ENCODE peak calls at places on chromosome 13, in five cellular contexts. X is naive thymus-derived CD4-positive, alpha-beta T cell; B is CD4-positive, alpha-beta T cell; W is SK-N-MC; L is psoas muscle. M is an unnamed sample. For H3K9me3, the result is how much of the 10 kb centered on the place peaks cover.

GRCh38 chr13:45582533-45583076 is 32.9 kb downstream of the ERICH6B start:
- DNase-seq in W (no peak), X (no peak), B (no peak), L (no peak), M (no peak)

GRCh38 chr13:21310220-21310619 is 133.8 kb downstream of the MRPL57 start:
- DNase-seq in B (no peak), L (no peak), X (no peak), W (no peak), M (no peak)

GRCh38 chr13:21817878-21818277 is 147.0 kb downstream of the FGF9 start:
- DNase-seq in B (no peak), W (no peak), X (no peak), L (no peak), M (no peak)

GRCh38 chr13:78784017-78784745 is 125.2 kb upstream of the OBI1 start:
- DNase-seq in W (no peak), X (no peak), B (no peak), L (no peak), M (no peak)

GRCh38 chr13:73058432-73058740 is 419 bp upstream of the KLF5 start:
- DNase-seq in L (no peak), W (no peak), X (no peak), B (no peak), M (no peak)

GRCh38 chr13:97359181-97360057 is 74.5 kb upstream of the RAP2A start:
- DNase-seq in W (peak), L (no peak), B (peak), X (peak), M (peak)

GRCh38 chr13:45015300-45015699 is 26.0 kb downstream of the GPALPP1 start:
- DNase-seq in X (no peak), L (no peak), B (no peak), W (no peak), M (no peak)

GRCh38 chr13:102392810-102393209 is 9.0 kb downstream of the FGF14 start:
- DNase-seq in B (no peak), W (no peak), L (no peak), X (no peak), M (no peak)

GRCh38 chr13:110274687-110275086 is 32.3 kb downstream of the COL4A1 start:
- DNase-seq in X (no peak), L (no peak), B (no peak), W (no peak), M (no peak)

GRCh38 chr13:54637377-54637776 is 1608.8 kb downstream of the OLFM4 start:
- DNase-seq in L (no peak), B (no peak), W (peak), X (no peak), M (no peak)

GRCh38 chr13:44819245-44819644 is 170.0 kb downstream of the NUFIP1 start:
- DNase-seq in X (no peak), B (no peak), W (no peak), L (no peak), M (no peak)

GRCh38 chr13:72041165-72041564 is 174.2 kb upstream of the DACH1 start:
- DNase-seq in L (no peak), W (no peak), X (no peak), B (no peak), M (no peak)

GRCh38 chr13:114095486-114095885 is 36.9 kb downstream of the RASA3 start:
- DNase-seq in W (no peak), B (no peak), X (no peak), L (peak), M (no peak)

GRCh38 chr13:65926750-65927171 is 1303.4 kb downstream of the PCDH9 start:
- DNase-seq in B (no peak), W (no peak), L (peak), X (no peak), M (no peak)

DNA sequence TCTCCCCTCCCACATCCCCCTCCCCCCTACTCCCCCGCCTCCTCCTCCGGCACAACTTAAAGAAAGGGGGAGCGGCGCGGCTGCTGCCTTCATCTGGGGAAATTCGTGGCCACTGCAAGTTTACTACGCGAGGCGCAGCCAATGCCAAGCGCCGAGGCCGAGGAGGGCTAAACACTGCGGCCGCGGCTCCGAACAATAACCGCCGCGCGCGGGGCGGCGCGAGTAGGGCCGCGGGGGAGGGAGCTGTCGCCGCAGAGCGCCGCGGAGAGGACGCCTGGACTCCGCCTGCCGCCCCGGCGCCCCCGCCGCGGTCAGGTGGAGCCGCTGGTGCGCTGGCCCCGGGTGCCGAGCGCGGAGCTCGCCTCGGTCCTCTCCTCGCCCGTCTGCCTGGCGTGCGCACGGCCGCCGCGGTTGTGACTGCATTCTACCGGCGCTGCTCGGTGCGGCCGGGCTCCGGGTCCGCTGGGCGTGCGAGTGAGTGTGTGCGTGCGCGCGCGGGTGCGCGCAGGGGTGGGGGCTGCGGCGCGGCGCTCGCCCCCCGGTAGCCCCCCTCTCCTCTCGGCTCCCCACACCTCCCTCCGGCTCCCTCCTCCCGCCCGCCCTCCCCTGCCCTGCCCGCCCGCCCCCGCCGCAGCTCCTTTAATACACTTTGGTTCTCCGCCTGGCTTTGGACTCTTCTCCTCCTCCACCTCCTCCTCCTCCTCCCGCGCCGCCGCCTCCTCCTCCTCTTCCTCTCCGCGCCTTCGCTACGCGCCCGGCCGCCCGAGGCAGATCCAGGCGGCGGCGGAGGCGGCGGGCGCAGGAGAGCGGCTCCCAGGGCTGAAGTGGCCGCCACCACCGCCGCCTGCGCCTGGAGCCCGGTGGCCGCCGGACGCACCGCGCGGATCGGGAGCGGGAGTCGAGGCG is at the start of gene ZIC2:
- DNase-seq in L (no peak), X (no peak), B (no peak), W (no peak), M (peak)
- H3K9me3 ChIP-seq in L (under half), X (under half), B (under half), W (under half), M (under half)

GRCh38 chr13:38228322-38228721 is 121.3 kb upstream of the UFM1 start:
- DNase-seq in W (no peak), B (no peak), X (no peak), L (no peak), M (no peak)
- H3K9me3 ChIP-seq in W (under half), B (under half), X (under half), L (under half), M (under half)

DNA sequence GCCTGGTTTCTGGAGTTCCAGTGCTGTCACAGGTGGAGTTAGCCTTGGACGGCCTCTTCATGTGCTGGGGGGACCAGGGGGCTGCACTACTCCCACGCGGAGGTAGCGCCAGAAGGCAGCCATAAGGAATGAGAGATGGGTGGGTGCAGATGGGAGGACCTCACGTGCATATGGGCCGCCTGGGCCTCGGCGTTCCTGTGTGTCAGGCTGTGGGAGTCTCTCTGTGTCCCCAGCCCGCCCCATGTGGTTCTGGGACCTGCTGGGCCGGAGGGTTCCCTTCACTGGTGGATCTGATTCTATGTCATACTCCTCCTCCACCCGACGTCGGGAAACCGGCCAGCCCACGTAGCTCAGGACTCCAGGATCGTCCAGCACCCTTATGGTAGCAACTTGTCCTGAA is 149.0 kb upstream of the SOX1 start:
- DNase-seq in B (no peak), W (no peak), L (no peak), X (no peak), M (no peak)
- H3K9me3 ChIP-seq in B (under half), W (under half), L (under half), X (under half), M (under half)

GRCh38 chr13:28805193-28805819 is 14.8 kb upstream of the MTUS2 start:
- DNase-seq in B (no peak), W (no peak), X (no peak), L (no peak), M (no peak)
- H3K9me3 ChIP-seq in B (under half), W (under half), X (under half), L (under half), M (under half)

GRCh38 chr13:25807562-25807961 is 244.3 kb downstream of the SHISA2 start:
- DNase-seq in B (no peak), X (no peak), L (no peak), W (no peak), M (no peak)

GRCh38 chr13:25802579-25802978 is 249.2 kb downstream of the SHISA2 start:
- DNase-seq in X (no peak), B (no peak), L (no peak), W (no peak), M (no peak)

GRCh38 chr13:25803626-25804025 is 248.2 kb downstream of the SHISA2 start:
- DNase-seq in L (no peak), X (no peak), W (no peak), B (no peak), M (no peak)

GRCh38 chr13:25811506-25811905 is 240.3 kb downstream of the SHISA2 start:
- DNase-seq in B (no peak), W (no peak), L (no peak), X (no peak), M (no peak)

DNA sequence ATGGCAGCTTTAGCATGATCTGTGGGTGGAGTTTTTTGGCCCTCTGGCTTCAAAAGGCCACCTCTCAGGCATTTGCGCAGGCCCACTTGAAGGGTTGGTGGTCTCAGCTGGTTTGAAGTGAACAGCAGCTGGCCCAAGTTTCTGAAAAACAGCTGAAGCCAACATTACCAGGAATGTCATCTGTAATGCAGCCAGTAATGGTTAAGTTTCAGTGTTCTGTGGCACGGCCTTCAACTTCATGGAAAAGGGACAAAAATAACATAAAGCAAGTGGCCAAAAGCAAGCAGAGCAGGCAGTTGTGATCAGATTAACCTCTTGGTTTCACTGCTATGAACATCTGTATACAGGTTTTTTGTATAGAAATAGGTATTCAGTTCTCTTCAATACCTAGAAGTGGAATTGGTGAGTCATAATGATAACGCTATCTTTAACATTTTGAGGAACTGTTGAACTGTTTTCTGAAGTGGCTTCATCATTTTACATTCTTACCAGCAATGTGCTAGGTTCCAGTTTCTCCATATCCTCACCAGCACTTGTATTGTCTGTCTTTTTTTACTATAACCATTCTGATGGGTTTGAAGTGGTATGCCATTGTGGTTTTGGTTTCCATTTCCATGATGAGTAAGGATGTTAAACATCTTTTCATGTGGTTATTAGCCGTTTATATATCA is 245.4 kb downstream of the SHISA2 start:
- DNase-seq in L (no peak), W (no peak), B (no peak), X (no peak), M (no peak)
- H3K9me3 ChIP-seq in L (under half), W (under half), B (under half), X (under half), M (under half)

GRCh38 chr13:41621716-41622508 is 164.6 kb downstream of the RGCC start:
- DNase-seq in L (no peak), W (no peak), B (no peak), X (no peak), M (no peak)

GRCh38 chr13:41627425-41627824 is 170.1 kb downstream of the RGCC start:
- DNase-seq in X (no peak), W (no peak), L (no peak), B (no peak), M (no peak)

DNA sequence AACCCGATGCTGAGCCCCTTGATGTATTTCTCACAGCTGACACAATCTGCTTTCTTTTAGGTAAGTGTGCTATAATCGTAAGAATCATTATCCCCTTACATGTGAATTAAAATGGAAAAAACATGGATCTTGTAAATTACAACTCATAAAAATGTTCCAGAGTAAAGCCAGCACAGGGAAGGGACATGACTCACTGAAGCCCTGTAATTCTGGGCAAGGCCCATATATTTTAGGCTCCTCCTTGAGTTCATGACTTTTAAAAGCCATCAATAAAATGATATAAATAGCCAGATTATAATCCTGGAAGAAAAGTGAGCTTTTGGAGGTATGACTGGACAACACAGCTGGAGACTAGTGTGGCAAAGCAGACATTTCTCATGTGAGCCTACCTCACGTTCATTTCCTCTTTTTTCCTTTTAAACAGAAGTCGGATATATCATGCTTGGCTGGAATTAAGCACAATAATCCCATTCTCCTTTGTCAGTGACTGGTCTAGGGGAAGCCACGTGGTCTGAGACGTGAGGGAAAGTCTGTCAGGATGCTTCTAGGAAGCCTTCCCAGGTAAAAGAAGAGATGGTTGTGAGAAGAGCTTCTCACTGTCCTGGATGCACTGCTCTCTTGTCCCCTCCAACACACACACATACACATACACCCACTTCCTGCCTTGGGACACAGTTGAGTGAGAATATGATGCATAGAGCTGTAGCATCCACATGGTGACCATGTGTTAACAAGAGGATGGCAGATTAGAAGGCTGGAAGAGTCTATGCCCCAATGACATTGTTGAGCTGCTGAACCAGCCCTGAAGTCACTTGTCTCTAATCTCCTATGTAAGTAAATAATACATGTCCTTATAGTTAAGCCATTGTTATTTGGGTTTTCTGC is 165.4 kb downstream of the RGCC start:
- DNase-seq in X (no peak), W (no peak), L (no peak), B (no peak), M (no peak)
- H3K9me3 ChIP-seq in X (under half), W (under half), L (under half), B (under half), M (under half)

GRCh38 chr13:105345116-105345515 is 1190.3 kb downstream of the EFNB2 start:
- DNase-seq in X (no peak), B (no peak), L (no peak), W (no peak), M (no peak)
- H3K9me3 ChIP-seq in X (under half), B (under half), L (under half), W (under half), M (under half)

GRCh38 chr13:18949489-18949761 is 232.2 kb downstream of the TUBA3C start:
- DNase-seq in L (no peak), X (no peak), W (no peak), B (no peak), M (no peak)
- H3K9me3 ChIP-seq in L (under half), X (under half), W (under half), B (under half), M (under half)

DNA sequence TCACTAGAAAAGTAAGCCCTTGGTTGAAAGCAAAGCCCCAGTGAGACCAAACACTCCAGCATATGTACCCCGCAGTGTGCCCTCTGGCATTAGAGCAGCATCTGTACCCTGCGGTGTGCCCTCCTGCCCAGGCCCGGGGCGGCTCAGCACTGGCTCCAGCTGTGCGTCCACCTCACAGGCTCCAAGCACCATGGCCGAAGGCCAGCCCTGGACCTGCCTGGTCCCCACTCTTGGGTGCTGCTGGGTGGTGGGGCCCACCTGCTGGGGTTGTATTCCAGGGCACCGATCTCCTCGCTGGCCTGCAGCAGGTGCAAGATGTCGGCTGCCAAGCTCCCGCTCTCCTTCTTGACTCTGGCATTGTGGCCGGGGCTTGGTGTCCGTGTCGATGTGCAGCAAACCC is 230.2 kb downstream of the TUBA3C start:
- DNase-seq in W (no peak), X (no peak), B (no peak), L (no peak), M (no peak)
- H3K9me3 ChIP-seq in W (under half), X (under half), B (under half), L (under half), M (under half)

DNA sequence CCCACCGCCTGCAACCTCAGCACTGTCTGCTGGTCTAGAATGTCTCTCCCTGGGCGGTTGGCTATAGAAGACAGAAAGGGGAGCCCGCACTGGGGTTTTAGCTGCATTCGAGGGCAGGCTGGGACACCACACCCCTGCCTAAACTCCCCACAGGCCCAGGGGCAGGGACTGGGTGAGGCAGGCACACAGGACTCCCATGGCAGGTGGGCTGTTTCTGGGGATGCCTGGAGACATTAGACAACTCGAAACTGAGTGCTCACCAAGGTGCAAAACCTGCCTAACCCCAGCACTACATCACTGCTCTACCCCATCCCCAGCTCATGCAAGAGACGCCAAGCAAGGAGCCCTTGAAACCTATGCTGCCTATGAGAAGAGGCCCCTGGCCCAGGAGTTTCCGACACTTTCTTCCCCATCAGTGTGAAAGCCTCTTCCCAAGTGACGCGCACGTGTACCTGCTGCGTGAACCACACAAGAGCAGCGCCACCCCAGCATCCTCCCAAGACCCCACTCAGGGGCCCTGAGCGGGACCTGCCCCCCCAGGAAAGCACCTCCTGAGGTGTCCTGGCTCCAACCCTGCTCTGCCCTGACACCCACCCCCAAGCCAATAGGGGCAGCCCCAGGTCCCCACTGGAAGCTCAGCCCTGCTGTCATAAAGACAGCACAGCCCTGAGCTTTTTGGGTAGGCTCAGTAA is 121.2 kb downstream of the TUBA3C start:
- DNase-seq in B (no peak), X (no peak), W (no peak), L (no peak), M (no peak)
- H3K9me3 ChIP-seq in B (under half), X (under half), W (under half), L (under half), M (under half)

M was measured in T-helper 17 cell.